ENCODE peak calls at places on chromosomes 11 and 22, in ten cellular contexts. B is upper lobe of left lung; R is CD8-positive, alpha-beta memory T cell; A is stimulated activated CD4-positive, alpha-beta T cell treated with anti-CD3 and anti-CD28 coated beads, Interleukin-15, amount 100 ng/mL, for 1 hour; M is heart left ventricle; O is activated CD4-positive, alpha-beta T cell treated with anti-CD3 and anti-CD28 coated beads, Interleukin-2, amount 50 U/mL, for 48 hours; K is immature natural killer cell; I is NCI-H510A; S is type B pancreatic cell; E is CD4-positive, CD25-positive, alpha-beta regulatory T cell. U is an unnamed sample.

GRCh38 chr11:114039551-114039950 is 20.0 kb upstream of the ZBTB16 start:
- DNase-seq in E (no peak), O (no peak), K (no peak), R (no peak), S (no peak), B (no peak), A (no peak), I (no peak), M (no peak), U (no peak)

GRCh38 chr11:75105462-75105925 is 8.8 kb upstream of the OR2AT4 start:
- DNase-seq in K (no peak), I (peak; percentile 22), A (no peak), R (no peak), S (no peak), O (no peak), B (no peak), E (no peak), M (no peak), U (no peak)

GRCh38 chr11:127862406-127862805 is 725.0 kb downstream of the ETS1 start:
- DNase-seq in I (no peak), S (no peak), E (no peak), B (no peak), O (no peak), R (no peak), K (no peak), M (no peak), A (no peak), U (no peak)

GRCh38 chr11:126547161-126547560 is 191.7 kb downstream of the ST3GAL4 start:
- DNase-seq in K (no peak), I (no peak), A (no peak), B (no peak), O (no peak), E (no peak), S (no peak), R (no peak), M (no peak), U (no peak)

GRCh38 chr11:118618115-118618990 is 10.9 kb downstream of the PHLDB1 start:
- DNase-seq in O (no peak), B (no peak), K (no peak), R (no peak), M (peak; percentile 88), E (no peak), S (no peak), A (no peak), I (no peak), U (no peak)

GRCh38 chr22:40504285-40505249 is 132.0 kb downstream of the MRTFA start:
- DNase-seq in E (no peak), S (no peak), O (no peak), B (no peak), M (no peak), I (no peak), K (no peak), A (no peak), R (no peak), U (no peak)

GRCh38 chr11:9606799-9607510 is 33.5 kb downstream of the WEE1 start:
- DNase-seq in M (no peak), O (no peak), A (no peak), S (no peak), E (no peak), K (no peak), B (no peak), R (no peak), I (no peak), U (no peak)

GRCh38 chr11:6259638-6260019 is at the start of gene CCKBR:
- DNase-seq in O (peak; percentile 37), K (peak; percentile 13), R (peak; percentile 18), M (no peak), E (no peak), A (no peak), I (peak; percentile 24), B (peak; percentile 88), S (no peak), U (peak; percentile 20)

GRCh38 chr22:30969532-30970355 is 679 bp downstream of the TUG1 start:
- DNase-seq in K (no peak), S (peak; percentile 75), M (peak; percentile 56), B (no peak), O (peak; percentile 53), R (no peak), A (peak; percentile 20), E (peak; percentile 67), I (no peak), U (peak; percentile 50)

GRCh38 chr11:35159111-35159510 is 20.1 kb downstream of the CD44 start:
- DNase-seq in B (no peak), A (no peak), M (no peak), O (no peak), I (no peak), S (no peak), R (no peak), E (no peak), K (no peak), U (no peak)

GRCh38 chr11:109112748-109113378 is 309.1 kb upstream of the C11orf87 start:
- DNase-seq in M (no peak), R (no peak), B (no peak), K (no peak), S (no peak), E (no peak), A (no peak), I (peak; percentile 56), O (no peak), U (no peak)

GRCh38 chr22:42396621-42397331 is 35.4 kb downstream of the NFAM1 start:
- DNase-seq in S (no peak), K (no peak), E (no peak), A (no peak), O (no peak), B (no peak), I (no peak), M (no peak), R (no peak), U (no peak)

GRCh38 chr11:111236355-111236754 is 9.2 kb upstream of the POU2AF2 start:
- DNase-seq in E (no peak), B (no peak), I (no peak), A (no peak), O (no peak), S (no peak), M (no peak), K (no peak), R (no peak), U (no peak)

GRCh38 chr11:9057032-9057431 is 34.4 kb downstream of the SCUBE2 start:
- DNase-seq in I (no peak), M (no peak), E (no peak), R (no peak), A (no peak), B (no peak), K (no peak), O (no peak), S (no peak), U (no peak)

GRCh38 chr11:79438631-79439429 is 2.0 kb downstream of the TENM4 start:
- DNase-seq in B (peak; percentile 64), R (no peak), A (no peak), K (no peak), I (no peak), E (no peak), M (no peak), O (no peak), S (no peak), U (peak; percentile 6)

GRCh38 chr11:128963744-128964340 is 21.2 kb upstream of the TP53AIP1 start:
- DNase-seq in R (no peak), M (no peak), O (no peak), A (no peak), K (peak; percentile 15), E (peak; percentile 37), S (no peak), I (no peak), B (no peak), U (no peak)

GRCh38 chr11:65224939-65225283 is 36.9 kb upstream of the POLA2 start:
- DNase-seq in K (no peak), E (no peak), R (no peak), I (no peak), O (no peak), M (peak; percentile 46), S (no peak), A (no peak), B (no peak), U (no peak)

GRCh38 chr11:29801561-29801960 is 215.3 kb downstream of the KCNA4 start:
- DNase-seq in I (no peak), S (no peak), O (no peak), R (no peak), A (no peak), E (no peak), B (no peak), M (no peak), K (no peak), U (no peak)

GRCh38 chr11:2298795-2299747 is 2.6 kb downstream of the C11orf21 start:
- DNase-seq in M (no peak), I (no peak), S (peak; percentile 72), E (no peak), K (peak; percentile 39), R (peak; percentile 23), A (no peak), O (peak; percentile 33), B (peak; percentile 65), U (peak; percentile 49)

GRCh38 chr11:19812710-19813109 is 100.1 kb downstream of the NAV2 start:
- DNase-seq in A (no peak), S (no peak), R (no peak), B (no peak), E (no peak), M (no peak), I (no peak), O (no peak), K (no peak), U (no peak)

GRCh38 chr11:33861911-33862310 is 30.0 kb downstream of the LMO2 start:
- DNase-seq in K (no peak), O (no peak), A (no peak), M (no peak), B (no peak), I (no peak), R (no peak), E (no peak), S (no peak), U (no peak)

GRCh38 chr11:102592634-102593581 is 32.2 kb downstream of the MMP20 start:
- DNase-seq in M (no peak), E (peak; percentile 20), R (no peak), I (no peak), K (no peak), O (no peak), B (no peak), S (no peak), A (no peak), U (no peak)

GRCh38 chr11:117371453-117371852 is 43.8 kb downstream of the CEP164 start:
- DNase-seq in E (no peak), O (no peak), R (no peak), B (no peak), M (no peak), I (no peak), S (no peak), A (no peak), K (no peak), U (no peak)

GRCh38 chr22:32561163-32561562 is 86.6 kb downstream of the FBXO7 start:
- DNase-seq in I (no peak), S (no peak), M (no peak), K (no peak), E (no peak), A (no peak), O (no peak), B (no peak), R (no peak), U (no peak)

GRCh38 chr11:7442588-7443215 is 42.6 kb upstream of the OLFML1 start:
- DNase-seq in B (no peak), K (peak; percentile 56), R (peak; percentile 41), E (peak; percentile 65), O (peak; percentile 85), A (peak; percentile 52), M (peak; percentile 53), S (peak; percentile 79), I (no peak), U (peak; percentile 85)

GRCh38 chr22:49045276-49045675 is 782.4 kb downstream of the BRD1 start:
- DNase-seq in M (no peak), K (no peak), A (no peak), O (no peak), I (no peak), S (no peak), B (peak; percentile 41), R (no peak), E (no peak), U (no peak)